ENCODE peak calls at places on chromosomes 1 and 21, in nine cellular contexts. F is OCI-LY7, R is HCT116, Q is PC-3, E is GM23248, I is Karpas-422, A is MM.1S, K is GM23338, J is hepatocyte. U is an unnamed sample. For H3K9me2, the result is how much of the 10 kb centered on the place peaks cover.

GRCh38 chr1:27542463-27543273 is 52.7 kb upstream of the WASF2 start:
- DNase-seq in F (no peak), R (peak), Q (peak), E (peak), I (no peak), A (no peak), K (no peak), J (peak), U (peak)

GRCh38 chr1:176989023-176989422 is 175.5 kb downstream of the ASTN1 start:
- DNase-seq in F (no peak), R (no peak), Q (peak), E (peak), I (no peak), A (no peak), K (no peak), J (no peak), U (no peak)

GRCh38 chr1:1069711-1070676 is 4.1 kb downstream of the RNF223 start:
- DNase-seq in F (peak), R (no peak), Q (peak), E (peak), I (no peak), A (no peak), K (no peak), J (no peak), U (peak)

GRCh38 chr1:54167422-54168139 is 14.8 kb upstream of the CDCP2 start:
- DNase-seq in F (no peak), R (no peak), Q (peak), E (peak), I (no peak), A (no peak), K (no peak), J (no peak), U (no peak)

GRCh38 chr1:213982814-213983588 is 4.8 kb upstream of the PROX1 start:
- DNase-seq in F (no peak), R (no peak), Q (no peak), E (peak), I (no peak), A (no peak), K (peak), J (peak), U (no peak)

GRCh38 chr1:162857850-162858249 is 3.1 kb downstream of the CCDC190 start:
- DNase-seq in F (no peak), R (no peak), Q (peak), E (peak), I (no peak), A (no peak), K (no peak), J (no peak), U (no peak)

GRCh38 chr1:234769284-234769998 is 159.5 kb upstream of the IRF2BP2 start:
- DNase-seq in F (no peak), R (no peak), Q (no peak), E (no peak), I (no peak), A (no peak), K (no peak), J (no peak), U (no peak)

GRCh38 chr1:49841767-49842166 is 182.0 kb downstream of the AGBL4 start:
- DNase-seq in F (no peak), R (no peak), Q (no peak), E (no peak), I (no peak), A (no peak), K (no peak), J (no peak), U (no peak)

GRCh38 chr1:118711356-118711755 is 276.8 kb downstream of the TBX15 start:
- DNase-seq in F (no peak), R (no peak), Q (no peak), E (no peak), I (no peak), A (no peak), K (peak), J (no peak), U (no peak)

GRCh38 chr1:117655220-117655577 is 49.4 kb downstream of the TENT5C start:
- DNase-seq in F (no peak), R (no peak), Q (peak), E (no peak), I (no peak), A (peak), K (no peak), J (no peak), U (peak)

GRCh38 chr1:53732912-53733317 is 6.0 kb downstream of the GLIS1 start:
- DNase-seq in F (no peak), R (no peak), Q (peak), E (peak), I (no peak), A (no peak), K (no peak), J (no peak), U (no peak)

GRCh38 chr1:3714284-3714741 is 37.9 kb upstream of the CCDC27 start:
- DNase-seq in F (no peak), R (no peak), Q (no peak), E (no peak), I (no peak), A (no peak), K (no peak), J (no peak), U (no peak)

GRCh38 chr1:25128168-25128621 is 104.1 kb downstream of the SYF2 start:
- DNase-seq in F (no peak), R (no peak), Q (no peak), E (no peak), I (no peak), A (no peak), K (no peak), J (no peak), U (no peak)

GRCh38 chr1:30041741-30042437 is 681.5 kb downstream of the MATN1 start:
- DNase-seq in F (no peak), R (no peak), Q (no peak), E (no peak), I (no peak), A (no peak), K (no peak), J (no peak), U (no peak)

GRCh38 chr1:7255303-7256058 is 470.2 kb downstream of the CAMTA1 start:
- DNase-seq in F (no peak), R (no peak), Q (peak), E (peak), I (no peak), A (no peak), K (no peak), J (no peak), U (no peak)

GRCh38 chr1:111516008-111516535 is 12.6 kb upstream of the ADORA3 start:
- DNase-seq in F (peak), R (no peak), Q (no peak), E (peak), I (peak), A (no peak), K (peak), J (no peak), U (no peak)

GRCh38 chr1:35439626-35440025 is 117.6 kb downstream of the KIAA0319L start:
- DNase-seq in F (no peak), R (no peak), Q (peak), E (no peak), I (no peak), A (no peak), K (no peak), J (no peak), U (no peak)

GRCh38 chr1:179591592-179592580 is at the start of gene TDRD5:
- DNase-seq in F (no peak), R (no peak), Q (no peak), E (no peak), I (no peak), A (no peak), K (peak), J (no peak), U (no peak)

GRCh38 chr1:190119683-190120082 is 358.0 kb downstream of the BRINP3 start:
- DNase-seq in F (no peak), R (no peak), Q (no peak), E (no peak), I (no peak), A (no peak), K (peak), J (no peak), U (no peak)

GRCh38 chr1:156583821-156584622 is 4.5 kb downstream of the TTC24 start:
- DNase-seq in F (peak), R (peak), Q (peak), E (peak), I (peak), A (peak), K (peak), J (peak), U (peak)

GRCh38 chr1:155251566-155251965 is 3.7 kb downstream of the ENTREP3 start:
- DNase-seq in F (no peak), R (no peak), Q (no peak), E (no peak), I (no peak), A (no peak), K (no peak), J (no peak), U (no peak)

GRCh38 chr1:168135982-168136708 is 585 bp downstream of the GPR161 start:
- DNase-seq in F (no peak), R (no peak), Q (peak), E (peak), I (no peak), A (no peak), K (peak), J (peak), U (peak)

GRCh38 chr1:27000817-27001460 is 7.4 kb downstream of the TRNP1 start:
- DNase-seq in F (no peak), R (no peak), Q (no peak), E (peak), I (no peak), A (no peak), K (peak), J (peak), U (no peak)

GRCh38 chr1:168482106-168482505 is 61.7 kb downstream of the XCL2 start:
- DNase-seq in F (no peak), R (no peak), Q (no peak), E (no peak), I (no peak), A (no peak), K (peak), J (no peak), U (no peak)

GRCh38 chr1:192573499-192573898 is 2.1 kb upstream of the RGS1 start:
- DNase-seq in F (no peak), R (no peak), Q (peak), E (peak), I (peak), A (no peak), K (peak), J (no peak), U (no peak)

GRCh38 chr1:4974981-4975685 is 320.7 kb downstream of the AJAP1 start:
- DNase-seq in F (no peak), R (no peak), Q (no peak), E (no peak), I (no peak), A (no peak), K (no peak), J (no peak), U (no peak)

GRCh38 chr1:247415423-247416361 is at the start of gene NLRP3:
- DNase-seq in F (peak), R (no peak), Q (peak), E (peak), I (no peak), A (no peak), K (peak), J (peak), U (peak)

GRCh38 chr1:3674100-3675094 is 22.1 kb downstream of the TP73 start:
- DNase-seq in F (no peak), R (no peak), Q (no peak), E (peak), I (no peak), A (no peak), K (peak), J (no peak), U (peak)

GRCh38 chr1:117674521-117675400 is 68.9 kb downstream of the TENT5C start:
- DNase-seq in F (peak), R (no peak), Q (peak), E (peak), I (peak), A (peak), K (no peak), J (no peak), U (peak)

GRCh38 chr21:23016617-23017016 is 2018.4 kb downstream of the NCAM2 start:
- DNase-seq in F (no peak), R (no peak), Q (peak), E (no peak), I (no peak), A (peak), K (peak), J (peak), U (no peak)

GRCh38 chr1:184242507-184242943 is 144.3 kb upstream of the C1orf21 start:
- DNase-seq in F (no peak), R (no peak), Q (peak), E (peak), I (no peak), A (peak), K (peak), J (peak), U (no peak)

GRCh38 chr1:40314721-40315238 is 2.3 kb downstream of the COL9A2 start:
- DNase-seq in F (no peak), R (no peak), Q (no peak), E (no peak), I (peak), A (no peak), K (peak), J (no peak), U (no peak)

GRCh38 chr1:235952950-235953615 is 86.4 kb upstream of the LYST start:
- DNase-seq in F (no peak), R (no peak), Q (peak), E (no peak), I (no peak), A (no peak), K (no peak), J (no peak), U (no peak)

GRCh38 chr1:235049217-235049616 is 79.4 kb downstream of the TOMM20 start:
- DNase-seq in F (no peak), R (no peak), Q (no peak), E (no peak), I (no peak), A (no peak), K (no peak), J (no peak), U (no peak)

GRCh38 chr21:21101911-21102310 is 103.7 kb downstream of the NCAM2 start:
- DNase-seq in F (no peak), R (no peak), Q (peak), E (no peak), I (peak), A (peak), K (peak), J (peak), U (no peak)

GRCh38 chr21:21547368-21547953 is 549.3 kb downstream of the NCAM2 start:
- DNase-seq in F (no peak), R (no peak), Q (no peak), E (no peak), I (no peak), A (peak), K (no peak), J (no peak), U (no peak)

GRCh38 chr1:67675800-67676199 is 9.2 kb upstream of the GADD45A start:
- DNase-seq in F (peak), R (no peak), Q (no peak), E (peak), I (peak), A (peak), K (no peak), J (no peak), U (no peak)

GRCh38 chr1:216238844-216239243 is 184.4 kb downstream of the USH2A start:
- DNase-seq in F (no peak), R (no peak), Q (no peak), E (no peak), I (no peak), A (no peak), K (no peak), J (no peak), U (no peak)
- H3K4me2 ChIP-seq in F (no peak), R (no peak), Q (no peak), E (no peak), I (no peak), A (no peak), K (no peak), J (peak), U (no peak)

GRCh38 chr1:241253491-241253890 is 103.5 kb downstream of the RGS7 start:
- DNase-seq in F (no peak), R (no peak), Q (peak), E (no peak), I (no peak), A (no peak), K (no peak), J (no peak), U (no peak)

DNA sequence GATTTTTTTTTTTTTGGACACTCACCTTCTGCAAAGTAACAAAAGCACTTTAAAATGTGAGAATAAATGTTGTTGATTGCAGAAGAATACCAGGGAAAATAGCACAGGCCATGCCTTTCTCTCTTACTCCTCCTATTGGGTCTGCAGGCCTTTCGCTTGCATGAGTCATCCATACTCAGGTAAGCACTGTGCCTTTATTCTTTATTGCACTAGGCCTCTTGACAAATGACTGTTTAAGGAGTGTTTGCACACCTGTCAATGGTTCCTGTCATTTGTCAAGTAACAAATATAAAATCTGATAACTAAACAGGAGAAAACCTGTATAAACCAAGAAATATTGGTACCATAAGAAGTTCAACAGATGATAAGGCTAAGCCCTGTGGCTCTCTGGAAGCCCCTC is 106.5 kb downstream of the RGS7 start:
- DNase-seq in F (no peak), R (no peak), Q (peak), E (no peak), I (no peak), A (no peak), K (no peak), J (peak), U (no peak)
- H3K9me2 ChIP-seq in F (under half), R (under half), Q (under half), E (under half), I (under half), A (under half), K (under half), J (under half), U (under half)

GRCh38 chr1:201705389-201705788 is 123.6 kb upstream of the IPO9 start:
- DNase-seq in F (no peak), R (no peak), Q (no peak), E (no peak), I (no peak), A (no peak), K (no peak), J (no peak), U (no peak)

GRCh38 chr1:201704439-201704792 is 124.5 kb upstream of the IPO9 start:
- DNase-seq in F (no peak), R (no peak), Q (no peak), E (no peak), I (no peak), A (no peak), K (no peak), J (no peak), U (no peak)

GRCh38 chr1:201703646-201704438 is 125.1 kb upstream of the IPO9 start:
- DNase-seq in F (peak), R (peak), Q (peak), E (peak), I (peak), A (peak), K (peak), J (peak), U (peak)

GRCh38 chr1:201701831-201702230 is 127.1 kb upstream of the IPO9 start:
- DNase-seq in F (no peak), R (no peak), Q (no peak), E (no peak), I (no peak), A (no peak), K (no peak), J (no peak), U (no peak)

DNA sequence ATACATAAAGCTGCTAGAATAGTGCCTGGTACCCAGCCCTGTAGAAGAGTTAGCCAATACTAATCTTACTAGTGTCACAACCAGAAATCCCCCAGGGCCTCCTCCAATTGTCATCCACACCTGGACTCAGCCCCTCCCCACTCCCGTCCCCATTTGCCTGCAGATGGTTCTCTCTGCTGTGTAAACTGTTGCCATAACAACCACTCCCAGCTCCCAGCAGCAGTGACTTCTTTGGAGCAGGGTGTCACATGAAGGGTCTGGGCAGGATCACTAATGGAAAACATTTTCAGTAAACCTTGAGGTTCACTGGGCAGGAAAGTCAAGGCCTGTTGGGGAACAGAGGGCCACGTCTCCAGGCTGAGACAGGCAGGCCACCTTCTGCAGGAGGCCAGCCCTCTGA is 126.0 kb upstream of the IPO9 start:
- DNase-seq in F (no peak), R (no peak), Q (no peak), E (peak), I (no peak), A (no peak), K (peak), J (peak), U (no peak)
- H3K4me2 ChIP-seq in F (no peak), R (no peak), Q (no peak), E (peak), I (no peak), A (no peak), K (peak), J (no peak), U (no peak)

GRCh38 chr1:207191061-207191460 is 87.0 kb downstream of the C4BPA start:
- DNase-seq in F (no peak), R (no peak), Q (no peak), E (no peak), I (no peak), A (peak), K (no peak), J (no peak), U (no peak)

GRCh38 chr1:207188901-207189300 is 84.9 kb downstream of the C4BPA start:
- DNase-seq in F (no peak), R (no peak), Q (no peak), E (no peak), I (no peak), A (no peak), K (no peak), J (no peak), U (no peak)

GRCh38 chr1:207194197-207194596 is 90.2 kb downstream of the C4BPA start:
- DNase-seq in F (no peak), R (no peak), Q (no peak), E (no peak), I (no peak), A (no peak), K (no peak), J (no peak), U (no peak)
- H3K9me2 ChIP-seq in F (under half), R (under half), Q (under half), E (under half), I (under half), A (under half), K (under half), J (under half), U (under half)

GRCh38 chr1:211613108-211613947 is 34.4 kb upstream of the SLC30A1 start:
- DNase-seq in F (no peak), R (no peak), Q (peak), E (peak), I (no peak), A (peak), K (peak), J (peak), U (peak)
- H3K4me2 ChIP-seq in F (no peak), R (peak), Q (no peak), E (peak), I (no peak), A (no peak), K (no peak), J (no peak), U (peak)